ENCODE peak calls at places on chromosomes 7 and 10, in seven cellular contexts. O, M, Y, Z, L, N and V are unnamed samples. For H3K9me2, the result is how much of the 10 kb centered on the place peaks cover.

GRCh38 chr10:86068532-86069337 is 297.9 kb downstream of the GRID1 start:
- DNase-seq in O (no peak), M (no peak), Y (no peak), Z (no peak), L (no peak), N (no peak), V (no peak)

GRCh38 chr7:66258409-66258808 is 53.3 kb downstream of the TPST1 start:
- DNase-seq in O (no peak), M (peak), Y (no peak), Z (peak), L (no peak), N (no peak), V (no peak)

GRCh38 chr7:76513817-76514799 is 3.8 kb downstream of the UPK3B start:
- DNase-seq in O (no peak), M (no peak), Y (peak), Z (no peak), L (no peak), N (no peak), V (no peak)

GRCh38 chr7:1691601-1692499 is 21.8 kb downstream of the ELFN1 start:
- DNase-seq in O (peak), M (no peak), Y (no peak), Z (no peak), L (no peak), N (no peak), V (peak)

GRCh38 chr7:82595176-82595575 is 151.6 kb upstream of the CACNA2D1 start:
- DNase-seq in O (no peak), M (no peak), Y (no peak), Z (no peak), L (no peak), N (no peak), V (peak)

GRCh38 chr7:152867482-152867833 is 107.9 kb downstream of the ACTR3B start:
- DNase-seq in O (no peak), M (no peak), Y (no peak), Z (no peak), L (no peak), N (no peak), V (no peak)

GRCh38 chr10:50373821-50374501 is 122.6 kb upstream of the ASAH2 start:
- DNase-seq in O (no peak), M (peak), Y (no peak), Z (no peak), L (no peak), N (no peak), V (no peak)

GRCh38 chr7:132503415-132503814 is 72.9 kb downstream of the PLXNA4 start:
- DNase-seq in O (no peak), M (no peak), Y (no peak), Z (peak), L (no peak), N (no peak), V (no peak)

GRCh38 chr7:55469721-55470120 is 102.6 kb downstream of the VOPP1 start:
- DNase-seq in O (no peak), M (no peak), Y (no peak), Z (no peak), L (no peak), N (no peak), V (no peak)

GRCh38 chr10:94131885-94132284 is 138.2 kb downstream of the PLCE1 start:
- DNase-seq in O (peak), M (peak), Y (no peak), Z (no peak), L (no peak), N (no peak), V (no peak)

GRCh38 chr7:148304456-148304855 is 286.1 kb upstream of the C7orf33 start:
- DNase-seq in O (no peak), M (no peak), Y (no peak), Z (no peak), L (no peak), N (peak), V (no peak)

GRCh38 chr10:36053271-36053670 is 411.2 kb upstream of the FZD8 start:
- DNase-seq in O (no peak), M (no peak), Y (no peak), Z (no peak), L (no peak), N (no peak), V (no peak)

GRCh38 chr10:109773818-109774440 is 149.4 kb downstream of the XPNPEP1 start:
- DNase-seq in O (peak), M (peak), Y (peak), Z (peak), L (peak), N (peak), V (no peak)

GRCh38 chr7:36986429-36987362 is 262.4 kb upstream of the AOAH start:
- DNase-seq in O (peak), M (peak), Y (peak), Z (peak), L (peak), N (peak), V (peak)

GRCh38 chr7:137936509-137937201 is 65.2 kb downstream of the CREB3L2 start:
- DNase-seq in O (no peak), M (no peak), Y (no peak), Z (no peak), L (no peak), N (no peak), V (no peak)

GRCh38 chr7:52260046-52260665 is 775.3 kb upstream of the POM121L12 start:
- DNase-seq in O (peak), M (no peak), Y (peak), Z (peak), L (no peak), N (no peak), V (no peak)

GRCh38 chr10:73168486-73168844 is 546 bp downstream of the FAM149B1 start:
- DNase-seq in O (no peak), M (no peak), Y (no peak), Z (no peak), L (no peak), N (peak), V (peak)

GRCh38 chr10:84715911-84716310 is 387.5 kb downstream of the CCSER2 start:
- DNase-seq in O (peak), M (peak), Y (peak), Z (peak), L (peak), N (no peak), V (no peak)

GRCh38 chr7:5827755-5828154 is 46.3 kb upstream of the RNF216 start:
- DNase-seq in O (peak), M (peak), Y (no peak), Z (peak), L (peak), N (peak), V (peak)

GRCh38 chr7:149686001-149686400 is 87.4 kb downstream of the ZNF467 start:
- DNase-seq in O (no peak), M (peak), Y (no peak), Z (no peak), L (no peak), N (no peak), V (no peak)

GRCh38 chr7:25305831-25306230 is 77.5 kb upstream of the NPVF start:
- DNase-seq in O (no peak), M (peak), Y (no peak), Z (no peak), L (no peak), N (no peak), V (no peak)

GRCh38 chr10:11329055-11329673 is 282.3 kb downstream of the USP6NL start:
- DNase-seq in O (no peak), M (no peak), Y (no peak), Z (peak), L (no peak), N (no peak), V (no peak)

GRCh38 chr10:132292972-132293415 is 14.8 kb downstream of the STK32C start:
- DNase-seq in O (no peak), M (no peak), Y (no peak), Z (no peak), L (no peak), N (no peak), V (no peak)

GRCh38 chr7:55483061-55483460 is 89.2 kb downstream of the VOPP1 start:
- DNase-seq in O (no peak), M (no peak), Y (no peak), Z (no peak), L (no peak), N (no peak), V (no peak)

GRCh38 chr7:22627136-22627535 is 99.9 kb upstream of the IL6 start:
- DNase-seq in O (no peak), M (peak), Y (no peak), Z (no peak), L (no peak), N (no peak), V (no peak)

GRCh38 chr7:23475579-23475844 is 5.2 kb upstream of the IGF2BP3 start:
- DNase-seq in O (no peak), M (no peak), Y (no peak), Z (no peak), L (no peak), N (no peak), V (no peak)

GRCh38 chr7:25454562-25455031 is 226.3 kb upstream of the NPVF start:
- DNase-seq in O (no peak), M (peak), Y (peak), Z (no peak), L (no peak), N (peak), V (no peak)

GRCh38 chr10:128712661-128713060 is 586.4 kb upstream of the MKI67 start:
- DNase-seq in O (no peak), M (no peak), Y (no peak), Z (no peak), L (no peak), N (no peak), V (no peak)

GRCh38 chr7:116674508-116675173 is 2.6 kb downstream of the MET start:
- DNase-seq in O (peak), M (peak), Y (no peak), Z (peak), L (no peak), N (no peak), V (peak)

GRCh38 chr10:14601872-14602725 is 172.6 kb downstream of the FAM107B start:
- DNase-seq in O (peak), M (peak), Y (peak), Z (no peak), L (peak), N (peak), V (peak)

GRCh38 chr10:24873281-24873683 is 79.1 kb downstream of the PRTFDC1 start:
- DNase-seq in O (no peak), M (peak), Y (peak), Z (no peak), L (no peak), N (peak), V (peak)

GRCh38 chr10:94902080-94902479 is 36.4 kb upstream of the CYP2C9 start:
- DNase-seq in O (no peak), M (no peak), Y (no peak), Z (no peak), L (no peak), N (no peak), V (no peak)

GRCh38 chr10:70672993-70673928 is 955 bp downstream of the ADAMTS14 start:
- DNase-seq in O (peak), M (peak), Y (peak), Z (peak), L (no peak), N (no peak), V (peak)
- H3K27ac ChIP-seq in O (peak), M (peak), Y (no peak), Z (no peak), L (peak), N (no peak), V (no peak)

GRCh38 chr7:27154901-27155815 is 1.3 kb downstream of the HOXA7 start:
- DNase-seq in O (no peak), M (peak), Y (no peak), Z (no peak), L (no peak), N (no peak), V (no peak)

GRCh38 chr7:27157717-27158431 is 1.4 kb upstream of the HOXA7 start:
- DNase-seq in O (no peak), M (no peak), Y (no peak), Z (no peak), L (no peak), N (no peak), V (no peak)

GRCh38 chr7:27155816-27156507 is 513 bp downstream of the HOXA7 start:
- DNase-seq in O (peak), M (peak), Y (no peak), Z (peak), L (no peak), N (no peak), V (no peak)

GRCh38 chr7:27156901-27157716 is 634 bp upstream of the HOXA7 start:
- DNase-seq in O (no peak), M (peak), Y (no peak), Z (no peak), L (no peak), N (no peak), V (no peak)

DNA sequence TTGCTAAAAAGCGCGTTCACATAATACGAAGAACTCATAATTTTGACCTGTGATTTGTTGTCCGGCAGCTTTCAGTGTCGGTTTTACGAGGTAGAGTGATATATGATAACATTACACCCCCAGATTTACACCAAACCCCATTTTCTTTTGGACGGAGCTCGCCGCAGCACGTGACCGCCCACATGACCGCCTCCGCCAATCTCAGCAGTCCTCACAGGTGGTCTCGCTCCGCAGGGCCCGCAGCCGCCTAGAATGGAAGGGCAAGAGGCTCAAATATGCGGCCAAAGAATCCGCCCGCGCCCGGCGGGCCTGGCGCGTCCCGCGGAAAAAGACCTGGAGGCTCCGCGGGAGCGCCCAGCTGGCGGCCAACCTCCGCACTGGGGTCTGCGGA is at the start of gene HOXA7:
- DNase-seq in O (no peak), M (peak), Y (no peak), Z (peak), L (no peak), N (no peak), V (no peak)
- TF ChIP-seq EZH2 in O (no peak), M (no peak), Y (peak), Z (no peak), L (no peak), N (no peak), V (no peak)

DNA sequence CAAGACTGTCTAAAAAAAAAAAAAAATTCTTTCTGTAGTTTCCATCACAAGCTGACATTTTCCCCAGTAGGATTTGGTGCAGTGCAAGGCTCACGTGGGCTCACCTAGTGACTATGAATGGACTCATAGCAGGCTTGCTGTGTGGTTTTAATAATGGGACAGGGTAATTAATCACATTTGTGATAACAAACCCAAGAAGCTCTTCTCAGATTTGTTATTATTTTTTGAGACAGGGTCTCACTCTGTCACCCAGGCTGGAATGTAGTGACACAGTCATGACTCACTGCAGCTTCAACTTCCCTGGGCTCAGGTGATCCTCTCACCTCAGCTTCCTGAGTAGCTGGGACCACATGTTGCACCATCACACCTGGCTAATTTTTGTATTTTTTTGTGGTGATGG is 40.0 kb downstream of the NACAD start:
- DNase-seq in O (peak), M (no peak), Y (no peak), Z (no peak), L (no peak), N (no peak), V (peak)
- H3K9me2 ChIP-seq in O (under half), M (under half), Y (under half), Z (under half), L (under half), N (under half), V (under half)

DNA sequence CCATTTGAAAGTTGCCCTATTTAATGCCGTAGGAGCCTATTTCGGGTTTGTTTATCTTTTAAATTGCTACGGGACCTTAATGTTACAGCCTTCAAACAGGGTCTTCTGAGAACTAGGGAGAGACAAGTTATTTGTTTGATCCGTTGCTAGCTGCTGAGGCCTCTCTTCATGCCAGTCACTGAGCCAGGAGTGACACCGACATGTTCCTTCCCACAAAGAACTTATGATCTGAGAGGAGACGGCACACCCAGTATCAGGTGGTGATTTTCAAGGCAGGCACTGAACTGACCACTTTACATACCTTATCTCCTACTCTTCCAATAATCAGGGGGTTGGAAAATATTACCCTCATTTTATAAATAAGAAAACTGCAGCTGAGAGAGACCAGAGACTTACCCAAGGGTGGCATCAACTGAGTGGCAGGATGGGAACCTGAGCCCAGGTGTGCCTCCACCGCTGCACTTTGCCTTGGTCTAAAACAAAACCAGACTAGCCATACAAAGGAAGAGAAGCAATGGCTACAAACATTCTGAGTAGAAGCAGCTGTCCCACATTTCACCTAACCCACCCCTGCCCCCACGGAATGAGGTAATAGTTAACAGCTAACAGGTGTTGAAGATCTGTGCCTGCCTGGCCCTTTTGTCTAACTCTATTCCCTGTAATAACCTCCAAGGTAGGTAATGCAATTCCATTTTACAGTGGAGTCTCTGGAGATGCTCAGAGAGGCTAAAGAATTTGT is 40.4 kb downstream of the PPP1R3C start:
- DNase-seq in O (no peak), M (no peak), Y (no peak), Z (no peak), L (no peak), N (no peak), V (no peak)
- H3K27ac ChIP-seq in O (no peak), M (peak), Y (peak), Z (no peak), L (no peak), N (no peak), V (no peak)

GRCh38 chr10:93064874-93065660 is 4.5 kb downstream of the CYP26C1 start:
- DNase-seq in O (no peak), M (no peak), Y (no peak), Z (no peak), L (no peak), N (no peak), V (no peak)
- TF ChIP-seq EZH2 in O (no peak), M (no peak), Y (no peak), Z (peak), L (no peak), N (no peak), V (no peak)

DNA sequence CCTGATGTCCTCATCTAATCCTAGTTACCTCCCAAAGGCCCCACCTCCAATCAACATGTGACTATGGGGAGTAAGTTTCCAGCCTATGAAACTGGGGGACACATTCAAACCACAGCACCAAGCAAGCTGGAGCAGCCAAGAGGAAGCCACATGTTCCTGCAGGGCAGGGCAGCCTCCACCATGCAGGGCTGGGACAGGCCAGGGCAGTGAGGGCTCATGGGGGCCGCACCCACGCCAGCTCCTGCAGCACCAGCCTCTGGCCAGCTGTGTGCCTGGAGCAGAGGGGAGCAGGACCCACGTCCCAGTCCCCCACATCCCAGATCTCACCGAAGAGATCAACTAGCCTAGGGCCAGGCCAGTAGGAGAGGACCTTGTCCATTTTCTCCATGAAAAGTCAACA is 85.9 kb upstream of the INSIG1 start:
- DNase-seq in O (no peak), M (no peak), Y (no peak), Z (no peak), L (no peak), N (no peak), V (no peak)
- H3K9me2 ChIP-seq in O (under half), M (under half), Y (under half), Z (under half), L (under half), N (under half), V (under half)

DNA sequence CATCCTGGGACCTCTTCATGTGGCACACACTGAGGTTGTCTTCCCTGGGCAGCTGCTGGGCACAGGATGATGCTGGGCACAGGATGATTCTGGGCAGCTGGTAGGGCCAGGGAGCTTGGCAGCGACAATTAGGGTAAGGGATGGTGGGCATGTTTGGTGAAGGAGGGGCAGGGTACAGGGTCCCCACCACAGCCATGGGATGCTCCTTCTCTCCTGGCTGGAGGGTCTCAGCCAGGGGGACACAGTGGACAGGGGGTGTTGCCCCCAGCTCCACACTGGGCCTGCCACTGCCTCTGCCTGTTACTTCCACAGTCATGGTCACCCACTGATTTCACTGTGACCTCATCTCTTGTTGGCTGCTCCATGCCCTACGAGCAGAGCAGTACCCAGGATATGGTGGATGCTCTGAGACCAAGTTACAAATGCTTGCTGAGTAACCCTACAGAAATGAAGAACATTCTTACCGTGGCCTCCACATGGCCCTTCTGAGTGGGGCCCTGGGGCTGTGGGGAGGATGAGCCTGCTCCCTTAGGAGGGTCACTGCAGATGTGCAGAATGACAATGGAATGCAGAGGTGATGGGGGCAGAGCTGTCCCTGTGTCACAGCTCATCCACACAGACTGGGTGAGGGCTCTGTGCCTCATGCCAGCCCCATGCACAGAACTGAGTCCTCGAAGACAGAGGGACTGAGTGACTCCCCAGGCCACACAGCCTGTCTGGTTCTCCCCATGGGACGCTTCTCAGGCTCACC is 28.4 kb upstream of the RET start:
- DNase-seq in O (no peak), M (peak), Y (no peak), Z (no peak), L (no peak), N (no peak), V (no peak)
- H3K27ac ChIP-seq in O (no peak), M (no peak), Y (no peak), Z (no peak), L (no peak), N (no peak), V (no peak)